ENCODE peak calls at places on chromosomes 7 and 10, in seven cellular contexts. E is frontal cortex, H is lower leg skin, W is HT-29, D is NCI-H460, I is Right ventricle myocardium inferior, S is heart left ventricle. L is an unnamed sample.

GRCh38 chr7:26490631-26491624 is 199.3 kb downstream of the SNX10 start:
- DNase-seq in E (no peak), H (peak), W (peak), D (no peak), I (no peak), S (no peak), L (no peak)

GRCh38 chr10:71747039-71747807 is 26.1 kb downstream of the VSIR start:
- DNase-seq in E (no peak), H (no peak), W (no peak), D (no peak), I (peak), S (no peak), L (no peak)

GRCh38 chr10:1061930-1062769 is 6.0 kb downstream of the WDR37 start:
- DNase-seq in E (no peak), H (no peak), W (no peak), D (no peak), I (no peak), S (no peak), L (no peak)

GRCh38 chr7:12436896-12437535 is 33.4 kb upstream of the VWDE start:
- DNase-seq in E (no peak), H (no peak), W (no peak), D (no peak), I (no peak), S (no peak), L (peak)

GRCh38 chr10:59865101-59865500 is 41.3 kb downstream of the CCDC6 start:
- DNase-seq in E (no peak), H (no peak), W (peak), D (peak), I (no peak), S (peak), L (peak)

GRCh38 chr7:158976468-158976848 is 120.1 kb downstream of the DYNC2I1 start:
- DNase-seq in E (no peak), H (peak), W (no peak), D (no peak), I (no peak), S (no peak), L (peak)

GRCh38 chr7:56033671-56034432 is 17.4 kb downstream of the PSPH start:
- DNase-seq in E (no peak), H (peak), W (peak), D (no peak), I (peak), S (peak), L (peak)

GRCh38 chr10:97640868-97641811 is 669 bp downstream of the PI4K2A start:
- DNase-seq in E (peak), H (peak), W (peak), D (no peak), I (peak), S (peak), L (peak)

GRCh38 chr7:68247566-68247965 is 1250.9 kb downstream of the TYW1 start:
- DNase-seq in E (no peak), H (no peak), W (no peak), D (no peak), I (no peak), S (no peak), L (no peak)